ENCODE peak calls at places on chromosomes 5 and 9, in six cellular contexts. D is GM23248, L is PC-3, S is HCT116, R is Karpas-422, F is OCI-LY7. P is an unnamed sample. For H3K79me2 and H3K9me2, the result is how much of the 10 kb centered on the place peaks cover.

GRCh38 chr9:74078647-74079046 is 418.5 kb upstream of the RORB start:
- DNase-seq in D (no peak), L (no peak), S (no peak), R (no peak), F (no peak), P (peak)

GRCh38 chr5:96402500-96402899 is 30.5 kb downstream of the PCSK1 start:
- DNase-seq in D (peak), L (no peak), S (no peak), R (no peak), F (no peak), P (no peak)

GRCh38 chr9:2771101-2771500 is 53.8 kb downstream of the KCNV2 start:
- DNase-seq in D (peak), L (no peak), S (no peak), R (no peak), F (no peak), P (no peak)

GRCh38 chr9:134570151-134570621 is 71.4 kb upstream of the COL5A1 start:
- DNase-seq in D (peak), L (no peak), S (no peak), R (peak), F (no peak), P (no peak)

GRCh38 chr5:142664067-142664466 is 21.8 kb downstream of the FGF1 start:
- DNase-seq in D (no peak), L (no peak), S (no peak), R (no peak), F (no peak), P (no peak)

GRCh38 chr5:149809919-149810691 is 80.0 kb downstream of the PPARGC1B start:
- DNase-seq in D (no peak), L (no peak), S (no peak), R (no peak), F (no peak), P (no peak)

GRCh38 chr5:170651902-170652301 is 131.6 kb upstream of the GABRP start:
- DNase-seq in D (no peak), L (no peak), S (no peak), R (no peak), F (no peak), P (no peak)

GRCh38 chr5:68641211-68641610 is 425.7 kb downstream of the PIK3R1 start:
- DNase-seq in D (no peak), L (no peak), S (no peak), R (no peak), F (no peak), P (no peak)

GRCh38 chr5:1293997-1294838 is 650 bp downstream of the TERT start:
- DNase-seq in D (no peak), L (no peak), S (no peak), R (no peak), F (peak), P (no peak)

GRCh38 chr5:132747693-132748440 is 641 bp downstream of the CCNI2 start:
- DNase-seq in D (no peak), L (no peak), S (no peak), R (no peak), F (no peak), P (no peak)

GRCh38 chr5:175550055-175550660 is 71.8 kb downstream of the SFXN1 start:
- DNase-seq in D (no peak), L (no peak), S (no peak), R (peak), F (no peak), P (no peak)

GRCh38 chr9:36765468-36766341 is 193.0 kb downstream of the MELK start:
- DNase-seq in D (peak), L (no peak), S (peak), R (peak), F (peak), P (no peak)

GRCh38 chr9:123370526-123371227 is 14.7 kb downstream of the CRB2 start:
- DNase-seq in D (no peak), L (no peak), S (no peak), R (no peak), F (no peak), P (peak)

GRCh38 chr5:173812811-173813550 is 75.2 kb upstream of the CPEB4 start:
- DNase-seq in D (peak), L (no peak), S (no peak), R (no peak), F (no peak), P (no peak)

GRCh38 chr5:6736106-6736505 is 22.9 kb downstream of the TENT4A start:
- DNase-seq in D (no peak), L (no peak), S (no peak), R (no peak), F (no peak), P (no peak)

GRCh38 chr9:130499804-130500263 is 55.1 kb downstream of the ASS1 start:
- DNase-seq in D (no peak), L (peak), S (peak), R (no peak), F (no peak), P (peak)

GRCh38 chr9:77025146-77025545 is 5.7 kb downstream of the FOXB2 start:
- DNase-seq in D (no peak), L (no peak), S (no peak), R (no peak), F (no peak), P (no peak)

GRCh38 chr5:74282495-74282894 is 358.0 kb downstream of the ENC1 start:
- DNase-seq in D (no peak), L (no peak), S (no peak), R (no peak), F (no peak), P (no peak)

GRCh38 chr5:142748132-142748531 is 22.0 kb upstream of the ARHGAP26 start:
- DNase-seq in D (peak), L (no peak), S (no peak), R (no peak), F (no peak), P (no peak)

GRCh38 chr9:115531410-115532130 is 413.6 kb upstream of the TNC start:
- DNase-seq in D (peak), L (no peak), S (no peak), R (no peak), F (no peak), P (no peak)

GRCh38 chr9:893843-894420 is 52.4 kb downstream of the DMRT1 start:
- DNase-seq in D (peak), L (peak), S (peak), R (peak), F (peak), P (no peak)

GRCh38 chr5:159992566-159992965 is 16.4 kb upstream of the TTC1 start:
- DNase-seq in D (peak), L (no peak), S (no peak), R (no peak), F (no peak), P (no peak)

GRCh38 chr5:57416246-57416996 is 66.2 kb downstream of the ACTBL2 start:
- DNase-seq in D (peak), L (no peak), S (no peak), R (no peak), F (no peak), P (no peak)

GRCh38 chr9:100216178-100216787 is 117.2 kb downstream of the INVS start:
- DNase-seq in D (peak), L (peak), S (peak), R (peak), F (peak), P (no peak)

GRCh38 chr5:68227532-68228160 is 12.1 kb downstream of the PIK3R1 start:
- DNase-seq in D (no peak), L (no peak), S (no peak), R (no peak), F (no peak), P (no peak)

GRCh38 chr5:72110401-72111013 is 3.2 kb downstream of the MAP1B start:
- DNase-seq in D (peak), L (no peak), S (no peak), R (no peak), F (no peak), P (no peak)

GRCh38 chr9:2846115-2846514 is 2.2 kb upstream of the PUM3 start:
- DNase-seq in D (no peak), L (no peak), S (no peak), R (no peak), F (no peak), P (no peak)

GRCh38 chr5:66642538-66642937 is 46.3 kb downstream of the MAST4 start:
- DNase-seq in D (no peak), L (no peak), S (no peak), R (no peak), F (no peak), P (no peak)

GRCh38 chr5:79962580-79963222 is 28.4 kb downstream of the MTX3 start:
- DNase-seq in D (peak), L (peak), S (no peak), R (no peak), F (no peak), P (no peak)

GRCh38 chr5:14435481-14435880 is 146.1 kb upstream of the OTULINL start:
- DNase-seq in D (peak), L (peak), S (no peak), R (no peak), F (no peak), P (peak)

GRCh38 chr5:64972591-64972990 is 203.9 kb downstream of the CWC27 start:
- DNase-seq in D (peak), L (no peak), S (no peak), R (no peak), F (no peak), P (no peak)

GRCh38 chr9:117706421-117707150 is 2.4 kb downstream of the TLR4 start:
- DNase-seq in D (peak), L (no peak), S (no peak), R (no peak), F (no peak), P (no peak)

GRCh38 chr5:119033135-119033534 is 37.8 kb upstream of the DMXL1 start:
- DNase-seq in D (no peak), L (no peak), S (no peak), R (no peak), F (peak), P (no peak)

GRCh38 chr5:174094857-174095606 is 49.5 kb downstream of the NSG2 start:
- DNase-seq in D (no peak), L (no peak), S (no peak), R (no peak), F (peak), P (no peak)

GRCh38 chr5:128553747-128554146 is 15.7 kb upstream of the FBN2 start:
- DNase-seq in D (no peak), L (no peak), S (no peak), R (peak), F (no peak), P (no peak)

GRCh38 chr5:128559300-128560297 is 21.6 kb upstream of the FBN2 start:
- DNase-seq in D (peak), L (peak), S (no peak), R (no peak), F (no peak), P (no peak)
- H3K79me2 ChIP-seq in D (under half), L (under half), S (under half), R (under half), F (under half), P (under half)

GRCh38 chr9:127114606-127115005 is 7.8 kb downstream of the ANGPTL2 start:
- DNase-seq in D (no peak), L (no peak), S (no peak), R (no peak), F (no peak), P (no peak)

GRCh38 chr9:127116088-127116726 is 6.2 kb downstream of the ANGPTL2 start:
- DNase-seq in D (peak), L (no peak), S (no peak), R (no peak), F (no peak), P (no peak)

GRCh38 chr9:127118597-127119318 is 3.7 kb downstream of the ANGPTL2 start:
- DNase-seq in D (no peak), L (no peak), S (no peak), R (no peak), F (no peak), P (no peak)

GRCh38 chr9:127117801-127118200 is 4.6 kb downstream of the ANGPTL2 start:
- DNase-seq in D (no peak), L (no peak), S (no peak), R (no peak), F (no peak), P (no peak)

DNA sequence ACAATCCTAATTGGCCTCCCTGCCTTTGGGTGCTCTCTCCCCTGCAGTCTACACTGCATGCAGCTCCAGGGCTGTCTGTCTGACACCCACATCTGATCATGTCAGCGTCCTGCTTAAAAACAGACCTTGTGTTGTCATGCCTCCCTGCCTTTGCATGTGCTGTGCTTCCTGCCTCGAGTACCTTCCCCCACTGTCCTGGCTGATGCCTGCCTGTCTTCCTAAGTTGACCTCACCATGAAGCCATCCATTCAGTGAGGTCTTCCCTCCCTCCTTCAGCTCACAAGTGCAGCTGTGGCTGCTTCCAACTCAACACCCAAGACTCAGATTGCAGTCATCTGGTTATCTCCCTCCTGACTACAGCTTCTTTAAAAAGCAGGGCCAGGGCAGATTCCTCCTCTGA is 5.5 kb downstream of the ANGPTL2 start:
- DNase-seq in D (peak), L (no peak), S (no peak), R (no peak), F (peak), P (no peak)
- H3K4me3 ChIP-seq in D (no peak), L (no peak), S (no peak), R (no peak), F (no peak), P (no peak)

GRCh38 chr5:116914869-116915504 is 340.4 kb upstream of the SEMA6A start:
- DNase-seq in D (no peak), L (no peak), S (no peak), R (no peak), F (no peak), P (no peak)
- H3K9me2 ChIP-seq in D (under half), L (under half), S (under half), R (under half), F (under half), P (under half)

GRCh38 chr9:14842269-14842668 is 68.0 kb downstream of the FREM1 start:
- DNase-seq in D (no peak), L (no peak), S (no peak), R (no peak), F (no peak), P (no peak)

GRCh38 chr9:14838701-14839100 is 71.5 kb downstream of the FREM1 start:
- DNase-seq in D (no peak), L (no peak), S (no peak), R (no peak), F (no peak), P (no peak)

GRCh38 chr9:14831661-14832060 is 78.6 kb downstream of the FREM1 start:
- DNase-seq in D (no peak), L (no peak), S (no peak), R (no peak), F (no peak), P (no peak)

GRCh38 chr9:14836885-14837284 is 73.3 kb downstream of the FREM1 start:
- DNase-seq in D (no peak), L (no peak), S (no peak), R (no peak), F (no peak), P (no peak)
- H3K79me2 ChIP-seq in D (under half), L (under half), S (under half), R (under half), F (under half), P (under half)

DNA sequence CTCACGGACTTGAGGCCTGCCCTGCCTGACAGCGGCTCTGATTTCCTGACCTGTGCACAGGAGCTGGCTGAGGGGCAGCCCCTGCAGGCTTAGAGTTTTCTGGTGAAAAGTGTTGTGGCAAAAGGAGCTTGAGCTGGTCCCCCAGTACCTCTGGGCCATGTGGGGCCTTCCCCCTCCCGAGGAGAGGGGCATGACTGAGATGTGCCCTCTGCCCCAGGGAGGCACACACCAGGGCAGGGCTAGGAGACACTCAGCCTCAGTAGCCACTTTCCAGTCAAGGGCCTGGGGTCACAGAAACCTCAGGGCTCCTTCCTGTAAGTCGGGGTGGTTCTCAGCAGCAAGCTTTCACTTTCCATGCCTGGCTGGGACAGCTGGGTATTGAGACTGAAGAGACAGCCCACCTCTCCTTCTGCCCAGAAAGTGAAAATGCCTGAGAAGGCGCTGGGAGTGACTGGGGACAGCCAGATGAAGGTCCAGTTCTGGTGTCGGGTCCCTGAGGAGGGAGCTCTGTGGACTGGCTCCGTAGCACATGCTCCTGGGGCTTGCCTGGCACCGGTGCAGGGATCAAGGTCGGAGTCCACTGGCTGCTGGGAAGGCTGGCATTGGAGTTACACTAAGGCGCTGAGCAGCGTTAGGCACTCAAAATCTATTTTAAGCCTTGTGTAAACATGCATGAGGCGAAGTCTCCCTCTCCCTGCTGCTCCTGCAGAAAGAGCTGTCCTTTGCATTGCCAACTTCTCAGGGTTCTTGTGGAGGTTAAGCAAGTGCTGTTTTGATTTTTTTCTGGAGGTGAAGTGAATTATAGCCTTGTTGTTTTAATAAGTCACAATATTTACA is 394.9 kb downstream of the GADD45G start:
- DNase-seq in D (peak), L (peak), S (no peak), R (no peak), F (peak), P (no peak)
- H3K4me3 ChIP-seq in D (peak), L (peak), S (no peak), R (no peak), F (peak), P (no peak)